ENCODE peak calls at places on chromosomes 2 and 18, in seven cellular contexts. J, Z, E, Y, L, A and F are unnamed samples.

GRCh38 chr18:12296087-12296403 is 12.0 kb upstream of the TUBB6 start:
- DNase-seq in J (no peak), Z (no peak), E (no peak), Y (peak), L (no peak), A (no peak), F (no peak)

GRCh38 chr18:41992066-41992465 is 37.0 kb downstream of the PIK3C3 start:
- DNase-seq in J (no peak), Z (no peak), E (no peak), Y (no peak), L (no peak), A (no peak), F (no peak)

GRCh38 chr2:219542931-219543595 is 546 bp downstream of the CHPF start:
- DNase-seq in J (peak), Z (peak), E (no peak), Y (peak), L (no peak), A (peak), F (no peak)

GRCh38 chr2:24077535-24077877 is 1.4 kb upstream of the SF3B6 start:
- DNase-seq in J (no peak), Z (no peak), E (no peak), Y (no peak), L (no peak), A (no peak), F (no peak)

GRCh38 chr2:132547089-132547687 is 122.8 kb downstream of the LYPD1 start:
- DNase-seq in J (peak), Z (peak), E (peak), Y (no peak), L (peak), A (peak), F (peak)

GRCh38 chr2:127631997-127632581 is 13.9 kb upstream of the GPR17 start:
- DNase-seq in J (no peak), Z (no peak), E (no peak), Y (no peak), L (no peak), A (no peak), F (no peak)

GRCh38 chr2:112204411-112204810 is 50.4 kb downstream of the ZC3H8 start:
- DNase-seq in J (no peak), Z (no peak), E (no peak), Y (no peak), L (no peak), A (no peak), F (no peak)

GRCh38 chr2:45009303-45009927 is at the start of gene SIX2:
- DNase-seq in J (no peak), Z (peak), E (no peak), Y (peak), L (no peak), A (peak), F (peak)

GRCh38 chr2:117470311-117471095 is 344.0 kb upstream of the DDX18 start:
- DNase-seq in J (no peak), Z (peak), E (no peak), Y (no peak), L (no peak), A (no peak), F (peak)

GRCh38 chr2:213104089-213104902 is 47.1 kb downstream of the IKZF2 start:
- DNase-seq in J (no peak), Z (no peak), E (no peak), Y (no peak), L (no peak), A (no peak), F (no peak)

GRCh38 chr2:54384301-54385035 is 71.7 kb upstream of the SPTBN1 start:
- DNase-seq in J (no peak), Z (no peak), E (no peak), Y (no peak), L (no peak), A (no peak), F (peak)

GRCh38 chr2:222703866-222704265 is 32.4 kb downstream of the MOGAT1 start:
- DNase-seq in J (no peak), Z (no peak), E (no peak), Y (no peak), L (no peak), A (no peak), F (no peak)

GRCh38 chr2:23803965-23804542 is 122.9 kb downstream of the ATAD2B start:
- DNase-seq in J (no peak), Z (peak), E (no peak), Y (peak), L (no peak), A (no peak), F (peak)

GRCh38 chr2:159213296-159213695 is 73.2 kb downstream of the WDSUB1 start:
- DNase-seq in J (no peak), Z (no peak), E (no peak), Y (no peak), L (no peak), A (no peak), F (no peak)

GRCh38 chr2:883260-884026 is 67.2 kb upstream of the SNTG2 start:
- DNase-seq in J (no peak), Z (no peak), E (no peak), Y (no peak), L (no peak), A (peak), F (peak)

GRCh38 chr2:33307659-33308311 is 168.7 kb upstream of the RASGRP3 start:
- DNase-seq in J (no peak), Z (no peak), E (no peak), Y (no peak), L (no peak), A (no peak), F (no peak)